ENCODE peak calls at places on chromosomes 11 and 22, in six cellular contexts. H is amniotic stem cell, Z is EL, P is GM23248, Q is HT-29, W is M059J. B is an unnamed sample.

GRCh38 chr11:27295928-27296327 is 67.1 kb downstream of the CCDC34 start:
- DNase-seq in H (no peak), Z (no peak), P (no peak), Q (no peak), W (no peak), B (no peak)

GRCh38 chr22:30435674-30436126 is 10.1 kb downstream of the MTFP1 start:
- DNase-seq in H (no peak), Z (no peak), P (no peak), Q (no peak), W (no peak), B (peak)

GRCh38 chr11:2581151-2581930 is 118.5 kb downstream of the KCNQ1OT1 start:
- DNase-seq in H (no peak), Z (no peak), P (no peak), Q (no peak), W (no peak), B (no peak)

GRCh38 chr11:65634440-65634839 is 3.5 kb upstream of the SIPA1 start:
- DNase-seq in H (no peak), Z (no peak), P (no peak), Q (no peak), W (no peak), B (no peak)

GRCh38 chr22:25690798-25691197 is 51.2 kb upstream of the MYO18B start:
- DNase-seq in H (no peak), Z (no peak), P (no peak), Q (no peak), W (no peak), B (no peak)

GRCh38 chr11:44226945-44227344 is 83.0 kb downstream of the ALX4 start:
- DNase-seq in H (no peak), Z (no peak), P (no peak), Q (no peak), W (no peak), B (no peak)

GRCh38 chr11:12207384-12208150 is 97.2 kb downstream of the MICAL2 start:
- DNase-seq in H (no peak), Z (peak), P (peak), Q (no peak), W (peak), B (no peak)

GRCh38 chr11:105230586-105230985 is 91.0 kb upstream of the CARD18 start:
- DNase-seq in H (no peak), Z (no peak), P (no peak), Q (peak), W (peak), B (peak)

GRCh38 chr11:2549876-2550605 is 105.2 kb downstream of the KCNQ1 start:
- DNase-seq in H (no peak), Z (no peak), P (no peak), Q (peak), W (no peak), B (no peak)

GRCh38 chr22:43723816-43724215 is 88.3 kb downstream of the EFCAB6 start:
- DNase-seq in H (no peak), Z (no peak), P (peak), Q (no peak), W (no peak), B (no peak)

GRCh38 chr22:30910358-30910757 is 58.2 kb downstream of the MORC2 start:
- DNase-seq in H (no peak), Z (no peak), P (no peak), Q (no peak), W (no peak), B (no peak)

GRCh38 chr11:119479685-119480275 is 56.8 kb upstream of the THY1 start:
- DNase-seq in H (no peak), Z (peak), P (peak), Q (peak), W (peak), B (peak)

GRCh38 chr11:16271258-16271657 is 85.1 kb downstream of the SOX6 start:
- DNase-seq in H (no peak), Z (no peak), P (no peak), Q (no peak), W (no peak), B (no peak)